ENCODE peak calls at places on chromosome 15, in four cellular contexts. A is GM12878, X is sigmoid colon, B is K562. T is an unnamed sample.

GRCh38 chr15:28115871-28116270 is 16.8 kb upstream of the OCA2 start:
- DNase-seq in A (no peak), X (no peak), B (no peak), T (no peak)

GRCh38 chr15:44471885-44472284 is 44.5 kb downstream of the CTDSPL2 start:
- DNase-seq in A (no peak), X (no peak), B (no peak), T (no peak)

GRCh38 chr15:78212008-78212407 is 22.4 kb downstream of the ACSBG1 start:
- DNase-seq in A (no peak), X (no peak), B (no peak), T (peak; percentile 40)

GRCh38 chr15:31556494-31557150 is 230.0 kb downstream of the KLF13 start:
- DNase-seq in A (no peak), X (no peak), B (no peak), T (no peak)

GRCh38 chr15:28881600-28881999 is 4.2 kb upstream of the APBA2 start:
- DNase-seq in A (no peak), X (no peak), B (no peak), T (no peak)

GRCh38 chr15:31457631-31458526 is 131.2 kb downstream of the KLF13 start:
- DNase-seq in A (no peak), X (no peak), B (no peak), T (no peak)

GRCh38 chr15:66899555-66900350 is 165.6 kb upstream of the SMAD3 start:
- DNase-seq in A (no peak), X (peak; percentile 45), B (no peak), T (peak; percentile 18)

GRCh38 chr15:38490231-38490630 is 36.3 kb downstream of the FAM98B start:
- DNase-seq in A (no peak), X (no peak), B (no peak), T (no peak)

GRCh38 chr15:66294157-66294931 is 976 bp downstream of the DIS3L start:
- DNase-seq in A (peak; percentile 13), X (no peak), B (peak; percentile 17), T (peak; percentile 55)

GRCh38 chr15:32029409-32029861 is 880 bp upstream of the CHRNA7 start:
- DNase-seq in A (no peak), X (no peak), B (no peak), T (peak; percentile 53)

GRCh38 chr15:50135123-50135541 is 16.1 kb upstream of the ATP8B4 start:
- DNase-seq in A (no peak), X (no peak), B (no peak), T (no peak)

GRCh38 chr15:78438595-78439285 is 724 bp downstream of the IREB2 start:
- DNase-seq in A (no peak), X (no peak), B (no peak), T (no peak)

GRCh38 chr15:64847448-64847847 is 5.7 kb downstream of the PLEKHO2 start:
- DNase-seq in A (no peak), X (peak; percentile 69), B (no peak), T (no peak)
- H3K4me1 ChIP-seq in A (peaks cover 22% of the 10 kb centered on the region), X (no peaks in the 10 kb centered on the region), B (peaks cover 31% of the 10 kb centered on the region), T (peaks cover 20% of the 10 kb centered on the region)

GRCh38 chr15:88604972-88605506 is 16.1 kb upstream of the AEN start:
- DNase-seq in A (no peak), X (no peak), B (no peak), T (no peak)
- H3K4me3 ChIP-seq in A (no peak overlapping the region), X (no peak overlapping the region), B (no peak overlapping the region), T (no peak overlapping the region)

GRCh38 chr15:60396100-60396499 is 1.7 kb downstream of the ANXA2 start:
- DNase-seq in A (no peak), X (no peak), B (no peak), T (no peak)

GRCh38 chr15:60395276-60396011 is 2.3 kb downstream of the ANXA2 start:
- DNase-seq in A (no peak), X (no peak), B (no peak), T (no peak)

GRCh38 chr15:60396560-60396963 is 1.2 kb downstream of the ANXA2 start:
- DNase-seq in A (no peak), X (no peak), B (no peak), T (no peak)

GRCh38 chr15:60397772-60398445 is at the start of gene ANXA2:
- DNase-seq in A (no peak), X (peak; percentile 95), B (peak; percentile 94), T (peak; percentile 94)

DNA sequence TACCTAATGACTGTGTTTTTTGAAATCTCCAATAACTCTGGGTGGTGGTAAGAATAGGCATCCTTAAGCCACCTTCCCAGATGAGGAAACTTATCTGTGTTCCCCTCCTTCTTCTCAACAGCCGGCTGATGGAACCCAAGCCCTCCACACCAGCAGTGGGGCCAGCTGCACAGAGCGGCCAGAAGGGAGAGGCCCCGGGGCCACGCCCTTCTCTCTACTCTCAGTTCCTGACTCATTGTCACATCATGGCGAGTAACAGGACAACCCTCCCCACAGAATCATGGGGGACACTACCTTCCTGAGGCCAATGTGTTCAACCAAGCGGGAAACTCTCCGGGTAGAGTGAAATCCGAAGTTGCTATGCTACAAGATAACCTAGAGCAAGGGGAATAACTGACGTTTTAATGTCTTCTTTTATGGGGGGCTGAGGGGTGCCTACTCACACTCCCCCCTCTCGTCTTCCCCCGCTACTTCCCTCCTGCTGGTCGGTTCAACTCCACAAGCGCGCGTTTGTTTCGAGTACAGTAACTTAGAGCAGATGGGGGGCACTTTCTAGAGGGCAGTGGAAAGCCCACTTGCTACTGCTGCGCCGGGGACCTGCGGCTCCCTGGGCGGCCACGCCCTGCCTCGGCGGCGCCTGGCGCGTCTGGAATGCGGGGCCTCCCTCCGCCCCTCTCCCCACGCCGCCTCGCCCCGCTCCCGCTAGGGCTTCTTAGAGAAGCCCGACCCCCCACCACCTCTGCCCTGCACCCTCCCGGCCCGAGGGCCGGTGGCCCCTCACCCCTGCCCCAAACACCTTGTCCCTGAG is 618 bp downstream of the ANXA2 start:
- DNase-seq in A (peak; percentile 53), X (peak; percentile 83), B (peak; percentile 79), T (peak; percentile 89)
- TF ChIP-seq POLR2A in A (no peak), X (no peak), B (peak; percentile 61), T (peak; percentile 60)

GRCh38 chr15:68279218-68279533 is 1.6 kb downstream of the FEM1B start:
- DNase-seq in A (no peak), X (no peak), B (no peak), T (no peak)
- H3K4me1 ChIP-seq in A (peaks cover 5% of the 10 kb centered on the region), X (no peaks in the 10 kb centered on the region), B (peaks cover 12% of the 10 kb centered on the region), T (peaks cover 7% of the 10 kb centered on the region)

GRCh38 chr15:63425426-63425825 is 43.8 kb upstream of the CA12 start:
- DNase-seq in A (no peak), X (no peak), B (no peak), T (no peak)
- H3K4me3 ChIP-seq in A (no peak overlapping the region), X (no peak overlapping the region), B (no peak overlapping the region), T (no peak overlapping the region)

GRCh38 chr15:98647774-98648653 is at the start of gene IGF1R:
- DNase-seq in A (no peak), X (peak; percentile 93), B (peak; percentile 91), T (peak; percentile 93)
- TF ChIP-seq POLR2A in A (peak; percentile 23), X (no peak), B (no peak), T (no peak)

T was measured in Peyer's patch.